ENCODE peak calls at places on chromosome 5, in seven cellular contexts. H is tibial artery; K is stimulated activated CD8-positive, alpha-beta memory T cell treated with anti-CD3 and anti-CD28 coated beads, Interleukin-2, amount 100 ng/mL, for 1 hour; J is NCI-H1417; Y is right lobe of liver; W is astrocyte of the spinal cord; X is mesenchymal stem cell. U is an unnamed sample.

GRCh38 chr5:75961814-75962213 is 121.4 kb upstream of the SV2C start:
- DNase-seq in H (no peak), K (no peak), J (no peak), Y (no peak), W (no peak), X (no peak), U (no peak)

GRCh38 chr5:54091416-54092130 is 218.8 kb downstream of the ARL15 start:
- DNase-seq in H (no peak), K (no peak), J (no peak), Y (no peak), W (no peak), X (no peak), U (no peak)

GRCh38 chr5:155106221-155106620 is 92.7 kb downstream of the KIF4B start:
- DNase-seq in H (no peak), K (no peak), J (no peak), Y (no peak), W (no peak), X (no peak), U (no peak)

GRCh38 chr5:150251504-150251903 is 38.1 kb downstream of the CAMK2A start:
- DNase-seq in H (no peak), K (no peak), J (no peak), Y (no peak), W (no peak), X (no peak), U (no peak)

GRCh38 chr5:94575196-94575595 is 43.2 kb downstream of the KIAA0825 start:
- DNase-seq in H (no peak), K (no peak), J (no peak), Y (no peak), W (no peak), X (no peak), U (no peak)

GRCh38 chr5:137954131-137954879 is 65.0 kb downstream of the PKD2L2 start:
- DNase-seq in H (no peak), K (no peak), J (no peak), Y (no peak), W (peak), X (peak), U (no peak)

GRCh38 chr5:112844489-112844888 is 16.6 kb upstream of the SRP19 start:
- DNase-seq in H (no peak), K (no peak), J (no peak), Y (no peak), W (no peak), X (no peak), U (no peak)

GRCh38 chr5:91491229-91491628 is 108.1 kb upstream of the ARRDC3 start:
- DNase-seq in H (no peak), K (no peak), J (no peak), Y (no peak), W (no peak), X (no peak), U (no peak)

GRCh38 chr5:60961685-60962084 is 16.7 kb downstream of the NDUFAF2 start:
- DNase-seq in H (no peak), K (no peak), J (no peak), Y (no peak), W (peak), X (peak), U (no peak)

GRCh38 chr5:40437452-40437861 is 242.3 kb upstream of the PTGER4 start:
- DNase-seq in H (no peak), K (peak), J (no peak), Y (no peak), W (peak), X (peak), U (no peak)

GRCh38 chr5:150352531-150353394 is 4.7 kb upstream of the TCOF1 start:
- DNase-seq in H (no peak), K (no peak), J (peak), Y (no peak), W (no peak), X (no peak), U (no peak)

GRCh38 chr5:113176196-113176595 is 199.6 kb downstream of the DCP2 start:
- DNase-seq in H (no peak), K (no peak), J (no peak), Y (no peak), W (no peak), X (no peak), U (no peak)

GRCh38 chr5:54912021-54912420 is 73.4 kb downstream of the ESM1 start:
- DNase-seq in H (no peak), K (no peak), J (no peak), Y (no peak), W (no peak), X (no peak), U (no peak)

GRCh38 chr5:892390-893136 is at the start of the genes BRD9 and TRIP13:
- DNase-seq in H (peak), K (peak), J (peak), Y (peak), W (peak), X (peak), U (peak)

GRCh38 chr5:94503677-94504076 is 114.7 kb downstream of the KIAA0825 start:
- DNase-seq in H (no peak), K (no peak), J (no peak), Y (no peak), W (no peak), X (no peak), U (no peak)

GRCh38 chr5:10442581-10442980 is 902 bp downstream of the ROPN1L start:
- DNase-seq in H (no peak), K (no peak), J (no peak), Y (no peak), W (no peak), X (peak), U (no peak)

GRCh38 chr5:53364098-53364497 is 116.3 kb upstream of the FST start:
- DNase-seq in H (no peak), K (no peak), J (no peak), Y (no peak), W (no peak), X (no peak), U (no peak)

GRCh38 chr5:143828710-143829109 is 16.7 kb downstream of the HMHB1 start:
- DNase-seq in H (no peak), K (no peak), J (no peak), Y (no peak), W (no peak), X (peak), U (no peak)

GRCh38 chr5:66960373-66961137 is 236.0 kb downstream of the CD180 start:
- DNase-seq in H (no peak), K (no peak), J (peak), Y (no peak), W (peak), X (peak), U (no peak)

GRCh38 chr5:155726267-155726666 is 600.7 kb upstream of the SGCD start:
- DNase-seq in H (no peak), K (no peak), J (no peak), Y (no peak), W (no peak), X (peak), U (no peak)

GRCh38 chr5:5979761-5980570 is 398.4 kb downstream of the MED10 start:
- DNase-seq in H (no peak), K (no peak), J (no peak), Y (no peak), W (no peak), X (no peak), U (no peak)

GRCh38 chr5:72760259-72760658 is 56.2 kb upstream of the TNPO1 start:
- DNase-seq in H (no peak), K (no peak), J (no peak), Y (no peak), W (peak), X (peak), U (no peak)

GRCh38 chr5:139855946-139856540 is 60.4 kb downstream of the PSD2 start:
- DNase-seq in H (no peak), K (no peak), J (no peak), Y (no peak), W (no peak), X (no peak), U (no peak)

U was measured in GOT3.